ENCODE peak calls at places on chromosomes 2 and 18, in ten cellular contexts. V is fibroblast of the aortic adventitia, H is upper lobe of right lung, M is astrocyte of the spinal cord, I is AG09309, R is GM20000, F is ascending aorta, L is colonic mucosa, Z is esophagus squamous epithelium, G is brain microvascular endothelial cell. N is an unnamed sample.

GRCh38 chr18:2821695-2822094 is 25.1 kb upstream of the EMILIN2 start:
- DNase-seq in F (no peak), I (no peak), L (no peak), M (no peak), Z (no peak), G (no peak), R (no peak), H (no peak), V (no peak), N (no peak)

GRCh38 chr2:26018184-26018716 is 15.6 kb upstream of the RAB10 start:
- DNase-seq in F (peak), H (peak), R (no peak), Z (no peak), I (no peak), M (peak), V (peak), L (peak), G (peak), N (peak)

GRCh38 chr2:215727507-215728503 is 285.5 kb downstream of the MREG start:
- DNase-seq in Z (no peak), H (no peak), F (no peak), R (no peak), M (no peak), V (peak), I (no peak), G (no peak), L (no peak), N (no peak)

GRCh38 chr2:151922845-151923666 is 94.8 kb upstream of the ARL5A start:
- DNase-seq in Z (peak), I (no peak), F (peak), H (peak), L (peak), G (peak), V (peak), R (no peak), M (no peak), N (peak)

GRCh38 chr2:164714471-164714870 is 93.2 kb upstream of the GRB14 start:
- DNase-seq in M (no peak), I (no peak), R (no peak), Z (no peak), V (no peak), H (no peak), G (no peak), F (no peak), L (no peak), N (no peak)

GRCh38 chr2:16408331-16409005 is 257.2 kb downstream of the CYRIA start:
- DNase-seq in R (no peak), G (no peak), I (no peak), V (no peak), Z (no peak), L (no peak), H (no peak), F (no peak), M (no peak), N (no peak)

GRCh38 chr2:145066795-145067194 is 546.9 kb upstream of the ZEB2 start:
- DNase-seq in I (no peak), H (no peak), Z (no peak), R (no peak), V (no peak), F (no peak), M (no peak), G (no peak), L (no peak), N (no peak)

GRCh38 chr2:45849491-45850283 is 198.2 kb downstream of the PRKCE start:
- DNase-seq in I (peak), H (no peak), F (no peak), M (peak), G (peak), L (no peak), R (no peak), Z (no peak), V (peak), N (no peak)

GRCh38 chr18:21117385-21118135 is 5.9 kb upstream of the ROCK1 start:
- DNase-seq in L (no peak), M (peak), Z (no peak), V (peak), H (no peak), F (no peak), G (peak), R (no peak), I (peak), N (no peak)

GRCh38 chr2:27773959-27774358 is 2.4 kb downstream of the MRPL33 start:
- DNase-seq in M (no peak), H (no peak), R (no peak), L (no peak), F (no peak), I (no peak), Z (no peak), V (no peak), G (no peak), N (no peak)

GRCh38 chr2:96505231-96505889 is at the start of gene NEURL3:
- DNase-seq in R (peak), I (peak), M (peak), Z (no peak), G (peak), F (peak), L (peak), V (peak), H (no peak), N (no peak)

GRCh38 chr2:160156665-160157064 is 43.4 kb downstream of the ITGB6 start:
- DNase-seq in G (peak), V (peak), H (no peak), M (peak), I (no peak), R (no peak), F (no peak), L (no peak), Z (no peak), N (no peak)

GRCh38 chr2:142010871-142011270 is 119.9 kb downstream of the LRP1B start:
- DNase-seq in I (no peak), G (no peak), V (no peak), R (no peak), M (peak), Z (no peak), H (no peak), L (no peak), F (no peak), N (no peak)

GRCh38 chr2:119224391-119224972 is 848 bp downstream of the STEAP3 start:
- DNase-seq in M (no peak), H (no peak), L (peak), G (no peak), Z (no peak), I (no peak), R (no peak), V (no peak), F (no peak), N (no peak)

GRCh38 chr2:38775097-38775920 is 2.7 kb upstream of the GEMIN6 start:
- DNase-seq in L (no peak), F (no peak), M (no peak), Z (no peak), H (no peak), G (no peak), V (no peak), I (no peak), R (no peak), N (no peak)

GRCh38 chr2:140526575-140526974 is 1604.2 kb downstream of the LRP1B start:
- DNase-seq in L (no peak), V (peak), H (no peak), R (no peak), F (no peak), Z (no peak), I (no peak), M (peak), G (peak), N (no peak)
- TF ChIP-seq CTCF in L (no peak), V (no peak), H (no peak), R (no peak), F (no peak), Z (no peak), I (no peak), M (no peak), G (no peak), N (no peak)

DNA sequence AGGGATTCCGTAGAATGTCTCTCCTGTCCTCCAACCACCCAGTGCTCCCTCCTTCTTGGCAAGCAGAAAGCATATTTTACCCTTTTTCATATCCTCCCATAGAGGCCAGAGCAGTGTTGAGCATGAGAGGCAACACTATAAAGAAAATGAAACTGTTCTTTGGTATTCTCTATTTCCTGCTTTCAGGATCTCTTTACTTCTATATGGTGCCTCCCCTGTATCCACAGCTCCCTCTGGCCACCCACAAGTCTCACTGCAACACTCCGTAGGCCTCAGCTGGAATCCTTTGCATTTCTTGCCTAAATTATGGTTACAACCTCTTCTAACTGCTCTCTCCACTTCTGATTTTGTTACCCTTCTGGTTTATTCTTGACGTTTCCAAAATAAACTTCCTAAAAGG is 74.9 kb upstream of the C2orf15 start:
- DNase-seq in R (peak), G (peak), V (peak), M (peak), I (peak), H (no peak), L (peak), Z (no peak), F (no peak), N (no peak)
- TF ChIP-seq CTCF in R (no peak), G (peak), V (peak), M (peak), I (peak), H (peak), L (peak), Z (no peak), F (peak), N (peak)

DNA sequence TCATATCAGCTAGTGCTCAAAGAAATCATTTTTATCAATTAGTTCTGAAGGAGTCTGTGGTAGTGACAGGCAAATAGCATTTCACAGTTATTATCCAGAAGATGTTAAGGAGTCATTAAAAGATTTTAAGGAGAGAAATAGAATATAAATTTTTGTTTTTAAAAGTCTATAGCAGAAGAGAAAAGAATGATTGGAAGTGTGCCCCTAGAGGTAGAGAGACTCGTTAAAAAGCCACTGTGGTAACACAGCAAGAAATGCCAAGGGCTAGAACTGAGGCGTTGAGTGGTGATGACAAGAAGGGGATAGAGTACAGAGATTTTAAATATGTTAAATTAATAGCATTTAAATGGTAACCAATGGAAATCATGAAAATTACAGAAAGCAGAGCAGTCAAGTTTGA is 78.3 kb downstream of the VWC2L start:
- DNase-seq in H (no peak), G (no peak), Z (no peak), F (no peak), M (no peak), R (no peak), L (no peak), V (no peak), I (no peak), N (no peak)
- TF ChIP-seq CTCF in H (no peak), G (peak), Z (no peak), F (no peak), M (no peak), R (no peak), L (no peak), V (no peak), I (no peak), N (no peak)

DNA sequence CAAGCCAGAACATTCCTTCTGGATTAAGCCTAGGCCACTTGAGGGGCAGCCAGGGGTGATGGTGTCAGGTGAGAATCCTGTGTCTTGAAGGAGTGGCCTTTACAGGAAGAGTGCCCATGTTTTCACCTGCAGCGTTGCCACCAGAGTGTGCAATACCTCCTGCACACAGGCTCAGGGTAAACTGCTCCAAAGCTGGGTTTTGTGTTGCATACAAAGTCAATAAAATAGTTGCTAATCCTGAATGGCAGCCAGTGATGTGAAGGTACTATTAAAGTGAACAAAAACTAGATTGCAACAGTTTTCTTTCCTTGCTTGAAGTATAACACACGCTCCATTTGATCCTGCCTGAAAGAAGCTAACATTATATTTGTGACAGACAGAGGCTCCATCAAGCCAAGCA is 64.4 kb upstream of the NRP2 start:
- DNase-seq in V (no peak), L (no peak), F (no peak), R (no peak), M (no peak), H (no peak), Z (no peak), G (no peak), I (no peak), N (no peak)
- TF ChIP-seq CTCF in V (no peak), L (no peak), F (no peak), R (no peak), M (no peak), H (no peak), Z (no peak), G (no peak), I (no peak), N (no peak)

GRCh38 chr2:71801969-71802368 is 345.7 kb downstream of the CYP26B1 start:
- DNase-seq in F (peak), L (peak), H (no peak), G (peak), Z (no peak), M (peak), V (peak), R (no peak), I (no peak), N (no peak)
- TF ChIP-seq CTCF in F (peak), L (peak), H (peak), G (peak), Z (no peak), M (peak), V (peak), R (peak), I (peak), N (peak)

DNA sequence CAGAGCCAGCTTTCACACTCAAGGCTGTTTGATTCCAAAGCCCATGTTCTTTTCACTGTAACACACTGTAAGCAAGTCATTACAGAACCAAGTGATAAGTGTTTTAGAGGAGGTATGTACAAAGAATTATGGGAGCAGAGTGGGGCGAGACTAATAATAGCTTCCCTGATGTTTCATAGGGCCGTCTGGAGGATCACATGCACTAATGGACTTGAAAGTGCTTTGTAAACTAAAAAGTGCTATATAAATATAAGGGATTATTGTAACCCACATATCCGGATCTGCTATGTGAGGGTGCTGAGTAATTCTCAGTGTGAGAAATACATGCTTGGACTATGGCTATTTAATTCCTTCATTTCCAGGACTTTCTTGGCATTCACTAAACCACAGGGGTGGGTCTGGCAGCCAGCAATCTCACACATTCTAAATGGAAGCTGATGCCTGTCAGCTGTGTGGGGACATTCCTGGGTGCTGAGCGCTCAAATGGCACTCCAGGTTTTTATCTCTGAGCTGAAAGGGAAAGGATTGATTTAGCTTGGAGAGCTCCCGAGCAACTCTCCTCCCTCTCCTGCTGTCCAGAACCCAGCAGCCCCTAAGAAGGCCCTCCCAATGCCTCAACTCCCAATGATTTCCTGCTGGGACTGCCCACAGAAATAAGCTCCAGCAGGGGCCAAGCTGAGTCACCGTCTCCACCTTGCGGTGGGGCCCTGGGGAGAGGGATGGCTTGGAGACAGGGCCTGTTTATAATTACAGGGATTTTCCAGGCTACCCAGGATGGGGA is 222.8 kb downstream of the SOX11 start:
- DNase-seq in G (peak), L (no peak), V (peak), Z (no peak), R (no peak), I (no peak), H (no peak), F (no peak), M (peak), N (no peak)
- TF ChIP-seq CTCF in G (peak), L (no peak), V (no peak), Z (no peak), R (no peak), I (no peak), H (no peak), F (no peak), M (peak), N (no peak)

N was measured in left lung.